ENCODE peak calls at places on chromosomes 13 and 19, in ten cellular contexts. T is HEK293T; A is activated naive CD8-positive, alpha-beta T cell treated with anti-CD3 and anti-CD28 coated beads for 36 hours; V is ovary; Z is EL; N is heart right ventricle; C is mesendoderm; L is breast epithelium; D is T-helper 2 cell; M is activated T-cell treated with anti-CD3 and anti-CD28 coated beads for 4 hours. Q is an unnamed sample.
A peak's percentile ranks its signal among the peaks of the same experiment; 100 is the strongest.

GRCh38 chr13:84487681-84488080 is 605.4 kb upstream of the SLITRK1 start:
- DNase-seq in L (no peak), A (no peak), C (no peak), D (no peak), T (no peak), Z (peak; percentile 1), V (no peak), N (no peak), M (no peak), Q (no peak)

GRCh38 chr19:55239004-55239403 is 10.4 kb upstream of the TMEM86B start:
- DNase-seq in L (no peak), D (no peak), A (no peak), N (no peak), M (no peak), V (no peak), C (no peak), T (no peak), Z (no peak), Q (no peak)

GRCh38 chr13:31896427-31896826 is 135.1 kb upstream of the FRY start:
- DNase-seq in Z (peak; percentile 76), T (peak; percentile 15), V (no peak), L (no peak), D (no peak), A (no peak), C (peak; percentile 13), M (no peak), N (peak; percentile 41), Q (peak; percentile 53)

GRCh38 chr13:103040006-103040405 is 26.2 kb downstream of the SLC10A2 start:
- DNase-seq in M (no peak), D (no peak), V (no peak), T (no peak), Z (no peak), N (no peak), L (no peak), C (no peak), A (no peak), Q (no peak)

GRCh38 chr19:50311723-50312635 is 17.2 kb downstream of the KCNC3 start:
- DNase-seq in A (no peak), T (peak; percentile 73), L (no peak), V (no peak), D (no peak), M (no peak), N (no peak), C (peak; percentile 78), Z (no peak), Q (no peak)

GRCh38 chr13:99970761-99971575 is 599 bp downstream of the ZIC5 start:
- DNase-seq in L (no peak), V (no peak), N (no peak), C (peak; percentile 76), Z (no peak), T (peak; percentile 45), D (no peak), A (no peak), M (no peak), Q (no peak)

GRCh38 chr13:20566424-20566916 is 487 bp upstream of the IFT88 start:
- DNase-seq in T (no peak), V (no peak), Z (peak; percentile 81), N (no peak), D (no peak), C (peak; percentile 90), A (no peak), L (peak; percentile 40), M (no peak), Q (no peak)

GRCh38 chr13:111893607-111894443 is 173.1 kb upstream of the SOX1 start:
- DNase-seq in D (no peak), M (no peak), Z (no peak), L (no peak), C (peak; percentile 40), V (no peak), A (no peak), N (no peak), T (no peak), Q (no peak)

GRCh38 chr13:34156841-34157365 is 339.0 kb downstream of the RFC3 start:
- DNase-seq in Z (peak; percentile 95), M (no peak), D (no peak), V (peak; percentile 40), L (peak; percentile 77), N (peak; percentile 48), C (peak; percentile 88), A (peak; percentile 62), T (peak; percentile 45), Q (peak; percentile 40)

GRCh38 chr13:38872693-38873092 is 117.9 kb downstream of the STOML3 start:
- DNase-seq in A (peak; percentile 15), C (peak; percentile 81), M (peak; percentile 7), Z (peak; percentile 26), V (peak; percentile 38), D (peak; percentile 5), N (peak; percentile 24), T (peak; percentile 48), L (no peak), Q (peak; percentile 36)

GRCh38 chr13:92821324-92821723 is 405.3 kb upstream of the GPC6 start:
- DNase-seq in D (no peak), A (no peak), T (no peak), M (no peak), L (no peak), N (no peak), V (no peak), Z (no peak), C (peak; percentile 45), Q (no peak)

GRCh38 chr19:55406869-55407624 is 541 bp downstream of the UBE2S start:
- DNase-seq in D (peak; percentile 26), C (no peak), T (no peak), L (no peak), V (no peak), N (no peak), Z (no peak), M (no peak), A (peak; percentile 41), Q (no peak)

GRCh38 chr13:42816538-42816937 is 35.2 kb downstream of the FAM216B start:
- DNase-seq in N (no peak), L (no peak), V (no peak), C (no peak), A (no peak), D (no peak), Z (no peak), T (no peak), M (no peak), Q (no peak)

GRCh38 chr19:15609261-15609660 is 5.8 kb upstream of the CYP4F8 start:
- DNase-seq in Z (no peak), L (no peak), M (no peak), N (no peak), D (no peak), V (no peak), T (no peak), A (no peak), C (no peak), Q (no peak)

GRCh38 chr19:51490676-51491075 is 10.9 kb downstream of the SIGLEC12 start:
- DNase-seq in D (no peak), A (no peak), M (no peak), N (no peak), Z (no peak), V (no peak), T (no peak), L (no peak), C (no peak), Q (no peak)

GRCh38 chr13:95176611-95177259 is 124.5 kb downstream of the ABCC4 start:
- DNase-seq in V (no peak), C (no peak), T (no peak), A (no peak), L (no peak), N (no peak), Z (no peak), D (no peak), M (no peak), Q (no peak)

GRCh38 chr13:95296326-95296939 is 4.8 kb downstream of the ABCC4 start:
- DNase-seq in V (no peak), Z (no peak), C (peak; percentile 70), T (peak; percentile 39), N (peak; percentile 38), L (no peak), A (peak; percentile 6), D (no peak), M (no peak), Q (peak; percentile 56)

GRCh38 chr13:27797228-27797624 is 4.9 kb downstream of the GSX1 start:
- DNase-seq in A (no peak), N (no peak), L (no peak), V (no peak), Z (peak; percentile 46), T (no peak), D (no peak), M (no peak), C (peak; percentile 88), Q (no peak)

GRCh38 chr13:112968380-112968909 is 569 bp upstream of the MCF2L start:
- DNase-seq in D (peak; percentile 30), C (peak; percentile 25), V (peak; percentile 64), N (no peak), M (peak; percentile 10), L (peak; percentile 35), Z (no peak), A (peak; percentile 51), T (no peak), Q (peak; percentile 79)

GRCh38 chr13:96898212-96898611 is 96.1 kb downstream of the OXGR1 start:
- DNase-seq in M (no peak), Z (peak; percentile 53), L (no peak), N (no peak), V (no peak), T (no peak), C (peak; percentile 10), A (no peak), D (no peak), Q (no peak)

GRCh38 chr13:49240017-49240416 is 7.7 kb upstream of the CDADC1 start:
- DNase-seq in Z (peak; percentile 48), A (peak; percentile 39), T (peak; percentile 35), M (peak; percentile 12), D (peak; percentile 27), V (no peak), N (no peak), L (no peak), C (peak; percentile 39), Q (no peak)

GRCh38 chr13:30158774-30159445 is 148.4 kb downstream of the KATNAL1 start:
- DNase-seq in M (no peak), Z (peak; percentile 88), D (no peak), N (no peak), C (no peak), L (peak; percentile 39), A (no peak), T (no peak), V (no peak), Q (no peak)

GRCh38 chr19:50705422-50706019 is 14.1 kb downstream of the SHANK1 start:
- DNase-seq in V (no peak), C (peak; percentile 83), D (no peak), T (peak; percentile 72), N (no peak), A (no peak), L (no peak), Z (peak; percentile 79), M (peak; percentile 25), Q (no peak)

GRCh38 chr13:109568273-109568900 is 218.0 kb downstream of the IRS2 start:
- DNase-seq in C (no peak), A (no peak), D (no peak), T (no peak), Z (no peak), M (no peak), N (no peak), L (no peak), V (no peak), Q (no peak)

GRCh38 chr13:109764474-109765292 is 21.7 kb downstream of the IRS2 start:
- DNase-seq in A (peak; percentile 22), V (no peak), C (peak; percentile 25), M (no peak), N (no peak), D (no peak), Z (no peak), T (no peak), L (no peak), Q (no peak)

GRCh38 chr19:4472174-4472974 is at the start of gene HDGFL2:
- DNase-seq in L (no peak), N (no peak), C (no peak), A (no peak), V (peak; percentile 50), D (no peak), M (no peak), T (no peak), Z (no peak), Q (peak; percentile 41)

GRCh38 chr19:34220472-34221063 is 33.8 kb upstream of the GARRE1 start:
- DNase-seq in N (peak; percentile 68), D (peak; percentile 38), A (peak; percentile 52), L (peak; percentile 30), M (peak; percentile 54), Z (peak; percentile 68), V (peak; percentile 45), T (peak; percentile 59), C (peak; percentile 71), Q (peak; percentile 43)

GRCh38 chr13:24627864-24628418 is 52.3 kb upstream of the ATP12A start:
- DNase-seq in D (no peak), C (peak; percentile 51), Z (no peak), V (no peak), L (no peak), N (no peak), T (no peak), A (no peak), M (no peak), Q (no peak)

Q was measured in left ventricle myocardium superior.